ENCODE peak calls at places on chromosomes 5 and 9, in nine cellular contexts. R is A549, H is GM13976, S is WTC11, E is progenitor cell of endocrine pancreas, Y is AG10803, W is neural progenitor cell, A is glutamatergic neuron, C is bronchial epithelial cell. K is an unnamed sample.

GRCh38 chr9:93911871-93912554 is 43.1 kb downstream of the BARX1 start:
- DNase-seq in A (no peak), W (no peak), R (no peak), S (peak), E (no peak), H (no peak), Y (no peak), C (no peak), K (no peak)

GRCh38 chr9:95495988-95496387 is 20.8 kb downstream of the PTCH1 start:
- DNase-seq in R (no peak), Y (no peak), H (no peak), E (no peak), W (peak), S (no peak), C (no peak), A (no peak), K (peak)

GRCh38 chr9:28539432-28539831 is 966.2 kb upstream of the C9orf72 start:
- DNase-seq in H (no peak), S (no peak), Y (no peak), A (no peak), R (no peak), W (no peak), C (peak), E (no peak), K (no peak)

GRCh38 chr5:133354323-133355161 is 257.8 kb downstream of the FSTL4 start:
- DNase-seq in H (no peak), E (no peak), S (no peak), R (no peak), Y (no peak), A (no peak), C (no peak), W (no peak), K (no peak)

GRCh38 chr9:72579190-72579589 is 57.8 kb downstream of the TMC1 start:
- DNase-seq in C (peak), R (peak), S (no peak), Y (peak), W (no peak), A (no peak), H (no peak), E (no peak), K (no peak)

GRCh38 chr9:97518909-97519307 is 17.4 kb downstream of the TMOD1 start:
- DNase-seq in C (peak), Y (peak), H (no peak), E (no peak), S (no peak), A (no peak), R (peak), W (no peak), K (peak)

GRCh38 chr9:109206670-109207069 is 39.6 kb upstream of the FRRS1L start:
- DNase-seq in H (no peak), W (peak), S (peak), E (no peak), C (peak), A (no peak), Y (no peak), R (no peak), K (no peak)

GRCh38 chr9:113228130-113228665 is 6.9 kb downstream of the SLC31A1 start:
- DNase-seq in A (no peak), Y (no peak), S (no peak), C (no peak), R (no peak), W (no peak), E (no peak), H (no peak), K (no peak)

GRCh38 chr5:42951169-42951846 is 88.8 kb downstream of the ANXA2R start:
- DNase-seq in A (no peak), W (no peak), H (peak), R (no peak), S (no peak), E (no peak), C (no peak), Y (peak), K (no peak)

GRCh38 chr5:40333459-40334241 is 346.1 kb upstream of the PTGER4 start:
- DNase-seq in W (no peak), A (no peak), H (no peak), S (no peak), E (no peak), C (peak), Y (peak), R (no peak), K (no peak)

GRCh38 chr9:122158202-122158601 is 1.4 kb downstream of the NDUFA8 start:
- DNase-seq in H (peak), E (no peak), W (peak), Y (peak), R (peak), S (peak), C (peak), A (peak), K (peak)

GRCh38 chr5:133029321-133029720 is 3.0 kb upstream of the ZCCHC10 start:
- DNase-seq in W (no peak), H (no peak), R (no peak), S (no peak), Y (no peak), A (no peak), C (no peak), E (no peak), K (no peak)

GRCh38 chr5:143244000-143244736 is 159.3 kb downstream of the NR3C1 start:
- DNase-seq in W (no peak), C (peak), R (peak), S (no peak), A (no peak), H (no peak), E (no peak), Y (peak), K (no peak)

GRCh38 chr5:82164109-82164956 is 113.8 kb downstream of the RPS23 start:
- DNase-seq in C (peak), E (no peak), A (no peak), R (peak), W (no peak), Y (peak), H (no peak), S (no peak), K (no peak)

GRCh38 chr9:86303316-86303975 is 21.1 kb upstream of the ISCA1 start:
- DNase-seq in A (no peak), W (no peak), R (no peak), H (no peak), C (peak), E (no peak), S (no peak), Y (no peak), K (no peak)

GRCh38 chr9:138075961-138076649 is 198.5 kb downstream of the CACNA1B start:
- DNase-seq in S (no peak), Y (no peak), A (no peak), H (no peak), C (no peak), E (no peak), R (no peak), W (no peak), K (no peak)

GRCh38 chr5:119420173-119420572 is 32.1 kb upstream of the HSD17B4 start:
- DNase-seq in W (no peak), E (no peak), S (no peak), A (no peak), Y (no peak), H (no peak), R (no peak), C (peak), K (no peak)

GRCh38 chr9:68536876-68537490 is 3.7 kb downstream of the TMEM252 start:
- DNase-seq in H (no peak), W (no peak), A (no peak), E (no peak), Y (no peak), C (no peak), S (no peak), R (no peak), K (no peak)

GRCh38 chr9:98989036-98990000 is 45.6 kb downstream of the COL15A1 start:
- DNase-seq in A (no peak), R (peak), E (no peak), C (peak), W (peak), H (no peak), Y (peak), S (no peak), K (no peak)

GRCh38 chr5:174419523-174420132 is 304.8 kb upstream of the MSX2 start:
- DNase-seq in W (peak), C (peak), E (peak), S (peak), Y (peak), A (peak), H (peak), R (peak), K (peak)

GRCh38 chr9:122261469-122261881 is 3.2 kb downstream of the RBM18 start:
- DNase-seq in W (no peak), C (peak), A (no peak), E (no peak), S (no peak), R (no peak), Y (peak), H (no peak), K (no peak)

GRCh38 chr9:1707291-1707690 is 307.9 kb upstream of the SMARCA2 start:
- DNase-seq in A (no peak), C (peak), R (no peak), S (no peak), Y (no peak), E (no peak), H (no peak), W (no peak), K (no peak)

GRCh38 chr5:58786035-58786434 is 203.2 kb downstream of the RAB3C start:
- DNase-seq in C (no peak), H (no peak), R (no peak), Y (no peak), S (no peak), E (no peak), A (no peak), W (no peak), K (no peak)

GRCh38 chr5:144697847-144698262 is 527.2 kb downstream of the KCTD16 start:
- DNase-seq in Y (peak), H (no peak), C (peak), S (no peak), A (no peak), W (no peak), R (no peak), E (no peak), K (no peak)

GRCh38 chr9:86099695-86100364 is 472 bp upstream of the GOLM1 start:
- DNase-seq in A (peak), S (peak), E (no peak), C (peak), W (peak), R (peak), Y (peak), H (peak), K (peak)

GRCh38 chr9:35675732-35676392 is 2.1 kb downstream of the CA9 start:
- DNase-seq in E (peak), W (peak), Y (no peak), H (peak), R (no peak), A (peak), C (no peak), S (peak), K (peak)

GRCh38 chr5:67331296-67331925 is 134.8 kb upstream of the CD180 start:
- DNase-seq in E (no peak), H (no peak), R (no peak), A (no peak), Y (no peak), S (no peak), C (no peak), W (no peak), K (no peak)

DNA sequence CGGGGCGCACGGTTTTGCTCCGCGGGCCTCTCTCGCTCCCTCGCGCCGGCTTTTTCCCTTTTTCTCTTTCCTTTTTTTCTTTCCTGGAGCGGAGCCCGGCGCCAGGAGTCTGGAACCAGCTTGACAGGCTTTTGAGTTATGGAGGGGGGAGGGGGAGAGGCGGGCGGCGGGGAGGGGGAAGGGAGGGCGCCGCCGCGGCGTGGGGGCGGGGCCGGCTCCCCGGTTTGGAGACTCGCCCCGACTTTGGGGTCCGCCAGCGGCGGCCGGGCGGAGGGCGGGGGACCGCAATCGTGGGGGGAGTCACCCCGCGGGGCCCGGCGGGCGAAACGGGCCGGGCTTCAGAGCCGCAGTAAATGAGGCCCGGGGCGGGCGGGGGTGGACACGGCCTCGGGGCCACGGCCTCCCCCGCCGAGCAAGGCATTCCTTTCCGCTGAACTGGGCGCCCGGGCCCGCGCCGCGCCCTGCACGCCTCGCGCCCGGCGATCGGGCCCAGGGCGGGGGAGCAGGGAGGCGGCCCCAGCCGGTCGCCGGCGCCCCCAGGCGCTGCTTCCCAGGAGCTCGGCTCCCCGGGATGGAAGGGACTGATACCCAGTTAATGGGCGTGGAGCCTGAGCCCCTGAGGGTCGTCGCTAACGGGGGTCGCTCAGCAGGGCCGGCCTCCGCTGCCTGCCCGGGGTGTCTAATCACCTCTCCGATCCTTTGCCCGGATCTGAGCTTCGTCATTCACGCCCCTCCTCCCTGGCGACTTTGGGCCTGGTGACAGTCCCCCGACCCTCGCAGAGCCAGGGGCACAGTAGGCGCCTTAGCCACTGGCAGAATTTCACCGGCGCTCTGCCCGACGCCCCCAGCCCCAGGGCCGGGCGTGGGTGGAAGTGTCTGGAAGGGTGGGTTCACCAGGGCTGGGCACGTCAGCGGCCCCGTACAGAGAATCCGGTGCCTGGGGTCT is 138.1 kb downstream of the C9orf50 start:
- DNase-seq in C (peak), R (no peak), S (no peak), Y (peak), E (peak), W (peak), H (peak), A (peak), K (peak)
- TF ChIP-seq CTCF in C (no peak), R (no peak), S (no peak), Y (peak), E (no peak), W (no peak), H (no peak), A (no peak), K (no peak)

GRCh38 chr5:113022661-113023060 is 46.1 kb downstream of the DCP2 start:
- DNase-seq in A (no peak), C (peak), R (no peak), W (no peak), E (no peak), H (no peak), Y (no peak), S (no peak), K (no peak)
- TF ChIP-seq CTCF in A (no peak), C (no peak), R (no peak), W (no peak), E (no peak), H (no peak), Y (no peak), S (no peak), K (no peak)

GRCh38 chr5:148937239-148937638 is 110.8 kb downstream of the ADRB2 start:
- DNase-seq in R (no peak), S (no peak), C (peak), W (no peak), E (no peak), Y (no peak), H (no peak), A (no peak), K (no peak)
- TF ChIP-seq CTCF in R (no peak), S (no peak), C (no peak), W (no peak), E (no peak), Y (no peak), H (no peak), A (no peak), K (no peak)

GRCh38 chr5:37197340-37198050 is 51.7 kb downstream of the CPLANE1 start:
- DNase-seq in A (no peak), S (no peak), W (no peak), H (peak), Y (no peak), R (no peak), C (no peak), E (no peak), K (no peak)
- TF ChIP-seq CTCF in A (no peak), S (no peak), W (no peak), H (no peak), Y (no peak), R (no peak), C (no peak), E (no peak), K (no peak)